ENCODE peak calls at places on chromosome 5, in six cellular contexts. I is HCT116, L is GM12878, A is H1, F is K562, M is HepG2. R is an unnamed sample.

GRCh38 chr5:113093561-113093960 is 117.0 kb downstream of the DCP2 start:
- DNase-seq in L (no peak), F (no peak), I (no peak), M (no peak), A (no peak), R (no peak)

GRCh38 chr5:119239119-119239417 is 116.8 kb upstream of the TNFAIP8 start:
- DNase-seq in I (no peak), F (no peak), L (no peak), M (no peak), A (no peak), R (no peak)

GRCh38 chr5:115844321-115844817 is 2.6 kb downstream of the AP3S1 start:
- DNase-seq in M (peak; percentile 86), L (no peak), F (no peak), I (no peak), A (no peak), R (no peak)

GRCh38 chr5:134651531-134651930 is 2.9 kb downstream of the SEC24A start:
- DNase-seq in I (no peak), A (no peak), L (no peak), M (no peak), F (no peak), R (no peak)

GRCh38 chr5:96431376-96432244 is 1.4 kb downstream of the PCSK1 start:
- DNase-seq in F (no peak), I (no peak), L (no peak), M (no peak), A (no peak), R (no peak)

GRCh38 chr5:134552301-134552700 is 26.8 kb downstream of the JADE2 start:
- DNase-seq in F (no peak), M (no peak), I (no peak), A (no peak), L (no peak), R (no peak)

GRCh38 chr5:109880907-109881685 is 191.4 kb downstream of the MAN2A1 start:
- DNase-seq in L (no peak), I (no peak), A (no peak), M (no peak), F (no peak), R (no peak)

GRCh38 chr5:133735346-133735745 is 123.0 kb upstream of the FSTL4 start:
- DNase-seq in F (no peak), A (no peak), M (peak; percentile 29), L (no peak), I (no peak), R (no peak)

GRCh38 chr5:36435516-36435915 is 133.8 kb upstream of the RANBP3L start:
- DNase-seq in L (no peak), F (no peak), A (no peak), I (no peak), M (no peak), R (no peak)

GRCh38 chr5:135386096-135386495 is 12.9 kb downstream of the MACROH2A1 start:
- DNase-seq in I (no peak), L (no peak), F (no peak), A (no peak), M (no peak), R (no peak)

GRCh38 chr5:156824800-156825199 is 25.3 kb upstream of the PPP1R2B start:
- DNase-seq in I (peak; percentile 21), F (no peak), A (no peak), L (no peak), M (peak; percentile 26), R (peak; percentile 57)

GRCh38 chr5:109307996-109308395 is 101.8 kb downstream of the PJA2 start:
- DNase-seq in L (no peak), F (no peak), M (no peak), I (no peak), A (no peak), R (no peak)

GRCh38 chr5:163312598-163312997 is 124.8 kb upstream of the CCNG1 start:
- DNase-seq in F (no peak), A (no peak), I (no peak), L (no peak), M (no peak), R (no peak)

GRCh38 chr5:1760656-1761452 is 38.8 kb downstream of the MRPL36 start:
- DNase-seq in M (no peak), I (no peak), L (no peak), F (no peak), A (no peak), R (no peak)

GRCh38 chr5:107376546-107377276 is 294.0 kb downstream of the EFNA5 start:
- DNase-seq in M (no peak), I (no peak), F (no peak), A (no peak), L (no peak), R (no peak)

GRCh38 chr5:157431544-157432200 is 28.3 kb upstream of the NIPAL4 start:
- DNase-seq in F (no peak), L (peak; percentile 35), M (peak; percentile 34), I (peak; percentile 38), A (no peak), R (peak; percentile 13)

GRCh38 chr5:135102716-135103696 is 69.0 kb upstream of the PITX1 start:
- DNase-seq in I (no peak), L (no peak), F (no peak), A (no peak), M (no peak), R (no peak)

GRCh38 chr5:126793097-126793496 is 16.2 kb downstream of the LMNB1 start:
- DNase-seq in I (no peak), A (no peak), F (no peak), L (no peak), M (no peak), R (no peak)

GRCh38 chr5:135436856-135437795 is 10.0 kb downstream of the DCANP1 start:
- DNase-seq in F (peak; percentile 62), A (no peak), L (no peak), M (no peak), I (no peak), R (no peak)

GRCh38 chr5:170570492-170570891 is 66.7 kb downstream of the KCNIP1 start:
- DNase-seq in F (no peak), A (no peak), L (no peak), M (no peak), I (no peak), R (no peak)

GRCh38 chr5:53326420-53327153 is 153.8 kb upstream of the FST start:
- DNase-seq in M (no peak), F (no peak), A (no peak), I (no peak), L (no peak), R (no peak)

GRCh38 chr5:37519304-37519703 is 140.2 kb downstream of the WDR70 start:
- DNase-seq in I (no peak), L (no peak), A (no peak), F (no peak), M (no peak), R (no peak)
- TF ChIP-seq ZNF274 in I (no peak), L (no peak), A (no peak), F (no peak), M (no peak), R (no peak)

DNA sequence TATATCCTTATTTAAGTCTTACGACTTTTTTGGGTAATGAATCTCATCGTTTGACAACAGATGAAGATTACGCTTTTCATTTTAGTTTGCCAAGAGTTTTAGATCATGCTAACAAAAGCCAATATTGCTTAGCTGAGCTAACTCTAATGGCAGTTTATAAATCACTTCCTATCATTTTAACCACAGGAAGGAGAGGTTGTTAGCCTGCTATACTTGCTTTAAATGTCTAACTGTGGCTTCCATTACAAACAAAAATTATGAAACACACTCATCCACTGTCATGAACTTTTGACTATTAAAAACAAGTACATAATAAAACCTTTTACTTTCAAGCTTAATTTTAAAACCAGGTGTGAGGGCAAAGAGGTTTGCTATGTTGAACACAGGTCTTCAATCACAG is 53.7 kb upstream of the ANKH start:
- DNase-seq in I (no peak), L (no peak), M (no peak), F (no peak), A (no peak), R (no peak)
- H3K9ac ChIP-seq in I (no peak overlapping the region), L (no peak overlapping the region), M (no peak overlapping the region), F (no peak overlapping the region), A (no peak overlapping the region), R (no peak overlapping the region)

DNA sequence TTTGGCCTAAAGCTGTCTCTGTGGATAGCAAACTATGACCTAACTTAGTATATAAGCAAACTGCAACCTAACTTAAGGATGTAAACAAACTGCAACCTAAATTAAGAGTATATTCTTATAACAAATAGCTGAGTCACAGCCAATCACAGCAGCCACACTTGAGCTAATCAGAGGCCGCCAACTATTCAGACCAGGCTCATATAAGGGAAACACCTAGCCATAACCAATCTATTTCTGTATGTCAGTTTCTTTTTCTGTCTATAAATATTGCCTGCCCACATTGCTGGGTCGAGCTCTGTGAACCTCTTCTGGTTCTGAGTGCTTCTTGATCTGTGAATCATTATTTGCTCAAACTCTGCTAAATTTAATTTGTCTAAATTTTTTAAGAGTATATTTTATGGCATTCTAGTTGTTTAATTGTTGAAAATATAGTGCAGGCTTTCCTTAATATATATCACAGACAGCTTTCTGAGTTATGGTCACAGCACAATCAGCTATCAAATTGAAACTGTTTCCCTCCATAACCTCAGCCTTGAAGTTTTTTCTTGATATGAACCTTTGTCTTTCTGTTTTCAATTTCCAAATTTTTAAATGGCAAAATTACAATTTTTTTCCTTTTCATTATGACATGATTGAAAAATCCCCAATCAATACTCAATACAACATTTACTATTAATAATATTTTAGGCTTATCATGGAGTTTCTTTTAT is 327.1 kb upstream of the NUDT12 start:
- DNase-seq in M (no peak), F (no peak), A (no peak), L (peak; percentile 9), I (no peak), R (no peak)
- TF ChIP-seq ZNF274 in M (no peak), F (no peak), A (no peak), L (no peak), I (no peak), R (no peak)

GRCh38 chr5:132474881-132475511 is 15.6 kb downstream of the IRF1 start:
- DNase-seq in L (no peak), M (no peak), A (no peak), I (no peak), F (no peak), R (no peak)
- H3K9ac ChIP-seq in L (no peak overlapping the region), M (peak overlapping the region; percentile 45), A (no peak overlapping the region), I (no peak overlapping the region), F (peak overlapping the region; percentile 70), R (peak overlapping the region; percentile 47)

GRCh38 chr5:160230686-160231527 is 1.6 kb downstream of the FABP6 start:
- DNase-seq in F (no peak), L (peak; percentile 74), A (no peak), M (no peak), I (no peak), R (no peak)
- TF ChIP-seq ZNF274 in F (no peak), L (no peak), A (no peak), M (no peak), I (no peak), R (no peak)